ENCODE peak calls at places on chromosomes 4 and X, in eight cellular contexts. T, K, M, N, Q, E, B and V are unnamed samples.

GRCh38 chrX:119672252-119672825 is 20.6 kb downstream of the SEPTIN6 start:
- DNase-seq in K (no peak), N (no peak), E (no peak), M (no peak), T (no peak), B (no peak), Q (no peak), V (no peak)

GRCh38 chr4:22339491-22339890 is 176.4 kb downstream of the ADGRA3 start:
- DNase-seq in B (no peak), E (peak; percentile 42), Q (no peak), T (no peak), K (no peak), M (no peak), N (no peak), V (no peak)

GRCh38 chr4:70749313-70749712 is 27.5 kb downstream of the RUFY3 start:
- DNase-seq in B (no peak), Q (no peak), T (no peak), E (no peak), K (no peak), N (no peak), M (no peak), V (no peak)

GRCh38 chr4:6806924-6807676 is 24.6 kb downstream of the KIAA0232 start:
- DNase-seq in E (no peak), M (no peak), N (no peak), T (no peak), Q (no peak), B (no peak), K (no peak), V (no peak)

GRCh38 chrX:129772796-129773431 is 6.8 kb upstream of the SASH3 start:
- DNase-seq in E (peak; percentile 44), Q (no peak), M (peak; percentile 42), B (peak; percentile 77), K (no peak), N (no peak), T (peak; percentile 72), V (no peak)

GRCh38 chr4:53576676-53577372 is 14.5 kb downstream of the LNX1 start:
- DNase-seq in K (no peak), Q (no peak), E (no peak), N (no peak), T (no peak), M (no peak), B (no peak), V (no peak)

GRCh38 chr4:105147226-105148151 is 813 bp downstream of the TET2 start:
- DNase-seq in E (peak; percentile 71), M (peak; percentile 27), N (no peak), K (peak; percentile 64), T (no peak), Q (no peak), B (peak; percentile 45), V (peak; percentile 46)

GRCh38 chrX:39519213-39519544 is 578.6 kb downstream of the BCOR start:
- DNase-seq in N (no peak), T (no peak), B (no peak), K (no peak), E (no peak), Q (peak; percentile 5), M (peak; percentile 44), V (no peak)

GRCh38 chrX:10761447-10761846 is 141.1 kb upstream of the MID1 start:
- DNase-seq in T (no peak), B (no peak), M (no peak), K (no peak), N (no peak), Q (no peak), E (no peak), V (no peak)

GRCh38 chr4:127048371-127049085 is 584.2 kb upstream of the INTU start:
- DNase-seq in T (no peak), Q (no peak), M (no peak), E (no peak), B (no peak), K (no peak), N (no peak), V (no peak)

GRCh38 chr4:105934381-105934780 is 39.1 kb downstream of the NPNT start:
- DNase-seq in T (no peak), Q (no peak), N (no peak), E (no peak), B (no peak), M (no peak), K (no peak), V (no peak)

GRCh38 chr4:133355636-133356035 is 206.5 kb downstream of the PCDH10 start:
- DNase-seq in Q (no peak), N (no peak), T (no peak), E (no peak), K (peak; percentile 11), M (no peak), B (peak; percentile 21), V (peak; percentile 39)

GRCh38 chrX:7158468-7158990 is 10.6 kb upstream of the PUDP start:
- DNase-seq in N (no peak), B (no peak), M (no peak), K (peak; percentile 40), Q (no peak), T (no peak), E (no peak), V (peak; percentile 29)

GRCh38 chr4:1512738-1513660 is 106.8 kb upstream of the NKX1-1 start:
- DNase-seq in E (peak; percentile 6), T (no peak), B (peak; percentile 51), Q (no peak), K (peak; percentile 65), N (peak; percentile 77), M (no peak), V (peak; percentile 77)

GRCh38 chrX:21734175-21734574 is 23.7 kb downstream of the SMPX start:
- DNase-seq in B (no peak), T (no peak), N (no peak), E (no peak), M (no peak), K (peak; percentile 73), Q (no peak), V (peak; percentile 82)

GRCh38 chrX:11770320-11770719 is 12.3 kb downstream of the MSL3 start:
- DNase-seq in M (no peak), T (no peak), B (peak; percentile 58), K (peak; percentile 53), E (peak; percentile 52), Q (peak; percentile 47), N (peak; percentile 39), V (peak; percentile 68)

GRCh38 chr4:24417206-24417605 is 167.1 kb downstream of the DHX15 start:
- DNase-seq in T (no peak), N (no peak), M (no peak), E (no peak), K (no peak), B (no peak), Q (peak; percentile 9), V (no peak)

GRCh38 chr4:87049508-87049907 is 114.7 kb downstream of the AFF1 start:
- DNase-seq in E (peak; percentile 72), N (no peak), M (no peak), Q (no peak), K (no peak), T (no peak), B (no peak), V (no peak)

GRCh38 chr4:186149872-186150271 is 41.5 kb upstream of the CYP4V2 start:
- DNase-seq in B (no peak), T (no peak), N (peak; percentile 36), M (peak; percentile 82), Q (no peak), E (peak; percentile 48), K (peak; percentile 87), V (peak; percentile 90)

GRCh38 chr4:168197926-168198325 is 105.6 kb downstream of the ANXA10 start:
- DNase-seq in K (no peak), B (no peak), E (no peak), T (no peak), M (no peak), Q (no peak), N (no peak), V (no peak)

GRCh38 chr4:117983541-117984451 is 50.5 kb upstream of the NDST3 start:
- DNase-seq in M (no peak), T (no peak), B (no peak), E (no peak), Q (no peak), N (no peak), K (no peak), V (no peak)

GRCh38 chr4:21203416-21203815 is 503.2 kb downstream of the PACRGL start:
- DNase-seq in K (peak; percentile 55), M (no peak), N (no peak), E (no peak), Q (no peak), B (no peak), T (no peak), V (no peak)